ENCODE peak calls at places on chromosomes 5 and 9, in eight cellular contexts. K, V, E, X, I, Z, M and T are unnamed samples.

GRCh38 chr9:98007251-98007928 is 24.2 kb downstream of the ANP32B start:
- DNase-seq in K (no peak), V (no peak), E (peak), X (no peak), I (no peak), Z (no peak), M (no peak), T (peak)

GRCh38 chr9:84266087-84266561 is 74.4 kb downstream of the SLC28A3 start:
- DNase-seq in K (no peak), V (no peak), E (peak), X (peak), I (peak), Z (no peak), M (no peak), T (no peak)

GRCh38 chr9:113223963-113224362 is 2.6 kb downstream of the SLC31A1 start:
- DNase-seq in K (no peak), V (no peak), E (peak), X (no peak), I (no peak), Z (no peak), M (no peak), T (peak)

GRCh38 chr5:40082313-40082712 is 597.4 kb upstream of the PTGER4 start:
- DNase-seq in K (no peak), V (no peak), E (no peak), X (no peak), I (no peak), Z (no peak), M (no peak), T (no peak)

GRCh38 chr9:132078369-132079356 is 1.0 kb downstream of the MED27 start:
- DNase-seq in K (no peak), V (peak), E (no peak), X (peak), I (no peak), Z (peak), M (peak), T (no peak)

GRCh38 chr5:79929095-79929494 is 62.0 kb downstream of the MTX3 start:
- DNase-seq in K (no peak), V (no peak), E (no peak), X (no peak), I (no peak), Z (no peak), M (no peak), T (no peak)

GRCh38 chr5:177336603-177337494 is 14.6 kb downstream of the LMAN2 start:
- DNase-seq in K (no peak), V (no peak), E (no peak), X (no peak), I (peak), Z (no peak), M (no peak), T (no peak)

GRCh38 chr9:92424340-92424739 is at the start of gene OMD:
- DNase-seq in K (no peak), V (no peak), E (no peak), X (no peak), I (no peak), Z (no peak), M (no peak), T (no peak)

GRCh38 chr5:36569456-36569855 is 37.0 kb upstream of the SLC1A3 start:
- DNase-seq in K (no peak), V (no peak), E (no peak), X (no peak), I (no peak), Z (no peak), M (no peak), T (no peak)

GRCh38 chr5:18797241-18797640 is 1163.0 kb downstream of the TAF11L14 start:
- DNase-seq in K (no peak), V (no peak), E (no peak), X (no peak), I (no peak), Z (no peak), M (no peak), T (no peak)

GRCh38 chr9:114141553-114142548 is 13.5 kb upstream of the COL27A1 start:
- DNase-seq in K (no peak), V (no peak), E (peak), X (no peak), I (no peak), Z (no peak), M (no peak), T (no peak)

GRCh38 chr9:113164536-113165300 is 13.9 kb downstream of the SLC31A2 start:
- DNase-seq in K (no peak), V (no peak), E (no peak), X (no peak), I (no peak), Z (no peak), M (peak), T (no peak)

GRCh38 chr5:57033503-57033902 is 81.6 kb upstream of the MIER3 start:
- DNase-seq in K (no peak), V (no peak), E (no peak), X (no peak), I (no peak), Z (no peak), M (no peak), T (no peak)

DNA sequence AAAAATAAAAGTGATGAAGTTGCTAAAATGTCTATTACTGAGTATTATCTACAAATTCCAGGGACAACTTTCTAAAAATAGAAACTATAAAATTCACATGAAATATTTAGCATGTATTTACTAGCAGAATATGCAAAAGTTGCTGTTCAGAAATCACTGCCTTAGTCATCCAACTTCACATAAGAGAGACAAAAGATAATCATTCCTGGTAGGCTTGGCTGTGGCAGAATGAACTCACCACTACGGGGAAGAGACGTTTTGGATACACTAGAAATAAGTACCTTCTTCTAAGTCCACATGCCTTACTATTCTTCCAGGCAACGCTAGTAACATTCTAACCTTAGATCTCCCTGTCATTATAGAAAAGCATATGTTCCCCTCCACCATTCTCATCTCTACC is 272.2 kb downstream of the BNC2 start:
- DNase-seq in K (no peak), V (no peak), E (no peak), X (no peak), I (no peak), Z (no peak), M (no peak), T (no peak)
- TF ChIP-seq MAX in K (no peak), V (no peak), E (no peak), X (no peak), I (no peak), Z (no peak), M (no peak), T (no peak)

DNA sequence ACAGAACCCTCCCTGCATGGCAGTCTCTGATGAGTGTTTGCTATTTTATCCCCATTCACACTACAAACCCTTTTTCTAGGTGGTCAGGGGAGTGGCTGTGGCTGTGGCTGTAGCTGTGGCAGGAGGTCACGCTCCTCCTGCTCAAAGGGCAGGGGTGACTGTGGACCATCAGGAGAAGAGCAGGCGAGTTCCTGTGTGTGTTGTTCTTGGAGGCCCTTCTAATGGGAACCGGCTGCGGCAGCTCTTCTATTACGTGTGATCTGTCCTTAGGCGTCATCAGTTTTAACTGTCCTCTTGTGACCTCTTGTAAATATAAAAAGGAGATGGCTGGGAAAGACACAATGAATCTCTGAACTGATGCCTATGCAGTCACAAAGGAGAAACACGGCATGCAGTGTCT is 65.1 kb downstream of the ANKH start:
- DNase-seq in K (no peak), V (no peak), E (no peak), X (no peak), I (no peak), Z (no peak), M (no peak), T (no peak)
- TF ChIP-seq MAX in K (no peak), V (no peak), E (no peak), X (no peak), I (no peak), Z (no peak), M (no peak), T (no peak)

DNA sequence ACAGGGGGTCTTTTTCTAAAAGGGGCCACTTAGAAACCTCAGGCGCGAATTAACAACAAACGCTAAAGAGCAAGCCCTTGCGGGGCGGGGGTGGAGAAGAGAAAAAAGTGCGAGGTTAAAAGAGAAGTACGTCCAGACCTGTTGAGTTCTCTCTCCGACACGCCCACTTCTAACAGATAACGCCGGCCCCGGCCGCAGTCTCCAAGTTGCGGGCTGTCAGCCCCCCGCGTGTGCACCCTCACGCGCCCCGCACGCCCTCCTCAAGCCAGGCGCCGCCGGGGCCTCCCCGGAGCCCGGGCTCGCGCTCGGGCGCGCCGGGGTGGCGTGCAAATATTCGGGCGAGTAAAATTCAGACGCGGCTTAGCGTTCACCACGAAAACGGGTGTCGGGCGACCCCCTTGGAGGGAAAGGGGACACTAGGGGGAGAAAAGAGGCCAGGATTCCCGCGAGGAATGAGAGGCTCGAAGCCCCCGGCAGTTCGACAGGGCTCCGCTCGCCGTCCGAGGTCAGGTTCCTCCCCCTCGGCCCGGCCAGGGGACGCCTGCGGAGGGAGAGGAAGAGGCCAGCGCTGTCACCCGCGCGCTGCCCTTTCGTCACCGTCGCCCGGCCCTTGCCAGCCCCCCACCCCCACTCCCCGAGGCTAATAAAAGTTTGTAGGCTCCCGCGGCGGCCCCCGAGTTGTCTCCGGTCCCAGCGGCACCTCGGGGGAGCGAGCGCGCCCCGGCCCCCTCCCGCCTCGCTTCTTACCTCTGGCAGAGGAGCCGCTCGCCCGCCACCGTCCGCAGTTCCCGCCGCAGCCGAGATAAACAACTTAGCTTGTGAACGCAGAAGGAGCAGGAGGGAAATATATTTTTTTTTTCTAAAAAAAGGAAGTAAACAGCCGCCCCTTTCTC is 776 bp downstream of the NR3C1 start:
- DNase-seq in K (no peak), V (peak), E (peak), X (no peak), I (peak), Z (peak), M (peak), T (peak)
- TF ChIP-seq MAX in K (peak), V (no peak), E (no peak), X (no peak), I (no peak), Z (no peak), M (no peak), T (no peak)

GRCh38 chr5:144281784-144282183 is 111.1 kb downstream of the KCTD16 start:
- DNase-seq in K (no peak), V (no peak), E (no peak), X (no peak), I (no peak), Z (no peak), M (no peak), T (no peak)

GRCh38 chr5:144289277-144289676 is 118.6 kb downstream of the KCTD16 start:
- DNase-seq in K (no peak), V (no peak), E (no peak), X (no peak), I (no peak), Z (no peak), M (no peak), T (no peak)

GRCh38 chr5:144284931-144285330 is 114.3 kb downstream of the KCTD16 start:
- DNase-seq in K (no peak), V (peak), E (no peak), X (no peak), I (no peak), Z (no peak), M (no peak), T (no peak)

DNA sequence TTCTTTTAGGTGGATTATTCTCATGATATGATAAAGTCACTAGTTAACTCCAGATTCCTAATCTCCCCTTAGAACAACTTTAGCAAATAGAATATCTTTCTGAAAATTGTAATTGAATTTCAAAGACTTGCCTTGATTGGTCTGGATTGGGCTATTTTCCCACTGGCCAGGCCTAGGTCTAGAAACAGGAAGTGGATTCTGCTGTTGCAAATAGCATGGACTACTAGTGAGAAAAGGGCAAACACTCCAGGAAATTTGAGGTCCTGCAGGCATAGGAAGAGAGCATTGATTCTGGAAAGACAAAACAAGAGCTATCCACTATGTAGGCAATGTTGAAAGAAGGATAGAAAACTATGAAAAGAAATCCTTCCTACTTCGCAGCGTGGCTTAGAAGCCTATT is 113.4 kb downstream of the KCTD16 start:
- DNase-seq in K (no peak), V (no peak), E (no peak), X (no peak), I (no peak), Z (no peak), M (no peak), T (no peak)
- TF ChIP-seq MAX in K (no peak), V (no peak), E (no peak), X (no peak), I (no peak), Z (no peak), M (no peak), T (no peak)

GRCh38 chr5:65017636-65018035 is 248.9 kb downstream of the CWC27 start:
- DNase-seq in K (no peak), V (no peak), E (no peak), X (no peak), I (no peak), Z (no peak), M (no peak), T (no peak)

GRCh38 chr5:65018763-65019162 is 250.0 kb downstream of the CWC27 start:
- DNase-seq in K (no peak), V (no peak), E (no peak), X (no peak), I (no peak), Z (no peak), M (peak), T (no peak)

GRCh38 chr5:65014769-65015168 is 246.0 kb downstream of the CWC27 start:
- DNase-seq in K (no peak), V (no peak), E (no peak), X (no peak), I (no peak), Z (no peak), M (no peak), T (no peak)

GRCh38 chr5:65013141-65013540 is 244.4 kb downstream of the CWC27 start:
- DNase-seq in K (no peak), V (no peak), E (no peak), X (no peak), I (no peak), Z (no peak), M (no peak), T (no peak)

DNA sequence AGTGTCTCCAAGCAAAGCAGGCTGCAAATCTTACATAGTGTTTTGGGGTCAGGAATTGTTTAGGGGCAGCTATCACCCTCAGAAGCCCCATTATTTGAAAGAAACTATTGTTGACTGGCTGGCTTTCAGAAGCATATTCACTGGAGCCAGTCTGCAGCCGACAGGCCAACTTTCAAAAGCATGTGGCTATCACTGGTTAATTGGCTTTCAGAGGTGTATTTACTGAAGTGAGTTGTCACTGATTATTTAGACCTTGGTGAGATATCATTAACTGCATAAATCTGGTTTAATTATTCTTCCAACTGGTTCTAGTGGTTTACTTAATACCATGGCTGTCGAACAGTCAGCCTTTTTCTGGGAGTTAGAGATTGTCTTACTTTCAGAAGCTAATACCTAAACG is 247.0 kb downstream of the CWC27 start:
- DNase-seq in K (no peak), V (no peak), E (no peak), X (no peak), I (no peak), Z (no peak), M (no peak), T (no peak)
- TF ChIP-seq MAX in K (no peak), V (no peak), E (no peak), X (no peak), I (no peak), Z (no peak), M (no peak), T (no peak)